ENCODE peak calls at places on chromosomes 12 and 14, in seven cellular contexts. E is GM23338, H is GM13977, Q is ovary, W is fibroblast of the aortic adventitia, J is mammary epithelial cell, I is fibroblast of lung. B is an unnamed sample.

GRCh38 chr12:119372540-119372939 is 38.0 kb downstream of the CCDC60 start:
- DNase-seq in Q (no peak), E (no peak), H (no peak), J (no peak), W (no peak), I (no peak), B (no peak)

GRCh38 chr14:21258889-21259787 is 10.1 kb downstream of the HNRNPC start:
- DNase-seq in E (no peak), I (no peak), Q (no peak), W (no peak), J (no peak), H (no peak), B (no peak)

GRCh38 chr12:26746315-26746714 is 86.7 kb downstream of the ITPR2 start:
- DNase-seq in H (no peak), J (peak; percentile 66), E (no peak), W (peak; percentile 68), Q (no peak), I (peak; percentile 93), B (no peak)

GRCh38 chr12:56084958-56085543 is 5.1 kb downstream of the ERBB3 start:
- DNase-seq in H (peak; percentile 46), Q (no peak), I (no peak), E (peak; percentile 81), J (no peak), W (no peak), B (peak; percentile 63)

GRCh38 chr14:50366115-50366514 is 30.6 kb downstream of the CDKL1 start:
- DNase-seq in J (no peak), E (no peak), I (no peak), Q (no peak), W (no peak), H (no peak), B (no peak)

GRCh38 chr12:120437735-120438494 is at the start of gene COX6A1:
- DNase-seq in W (peak; percentile 97), J (peak; percentile 98), H (peak; percentile 97), I (peak; percentile 97), E (peak; percentile 100), Q (peak; percentile 94), B (peak; percentile 99)

GRCh38 chr14:50396636-50397460 is at the start of gene CDKL1:
- DNase-seq in Q (peak; percentile 68), W (peak; percentile 54), I (peak; percentile 80), E (peak; percentile 83), J (peak; percentile 76), H (peak; percentile 66), B (peak; percentile 53)

GRCh38 chr14:91010153-91010533 is 50.3 kb downstream of the RPS6KA5 start:
- DNase-seq in E (no peak), H (no peak), J (no peak), I (no peak), W (no peak), Q (no peak), B (no peak)

GRCh38 chr12:106301611-106302321 is 767 bp upstream of the TCP11L2 start:
- DNase-seq in H (peak; percentile 42), Q (peak; percentile 51), I (peak; percentile 50), J (peak; percentile 65), E (peak; percentile 75), W (peak; percentile 65), B (peak; percentile 75)

GRCh38 chr12:23906329-23906728 is 43.1 kb downstream of the SOX5 start:
- DNase-seq in I (peak; percentile 95), W (peak; percentile 22), H (no peak), Q (no peak), E (peak; percentile 6), J (peak; percentile 47), B (no peak)

GRCh38 chr14:29857545-29857944 is 70.1 kb downstream of the PRKD1 start:
- DNase-seq in I (no peak), H (no peak), E (no peak), W (no peak), J (no peak), Q (no peak), B (no peak)

GRCh38 chr12:39441963-39442894 is 691 bp downstream of the KIF21A start:
- DNase-seq in E (peak; percentile 37), J (peak; percentile 57), I (peak; percentile 48), Q (peak; percentile 15), W (peak; percentile 25), H (peak; percentile 50), B (peak; percentile 71)

GRCh38 chr12:81274619-81275018 is 196.7 kb downstream of the ACSS3 start:
- DNase-seq in Q (no peak), E (no peak), I (peak; percentile 53), W (no peak), J (no peak), H (no peak), B (no peak)

GRCh38 chr12:57240069-57240921 is 10.7 kb downstream of the STAC3 start:
- DNase-seq in Q (no peak), W (peak; percentile 60), E (peak; percentile 67), I (peak; percentile 40), H (peak; percentile 66), J (peak; percentile 53), B (peak; percentile 86)
- TF ChIP-seq CTCF in Q (no peak), W (peak; percentile 10), E (no peak), I (no peak), H (no peak), J (no peak), B (no peak)

GRCh38 chr14:93962701-93963601 is 13.4 kb downstream of the ASB2 start:
- DNase-seq in J (no peak), H (peak; percentile 57), I (no peak), Q (no peak), E (no peak), W (no peak), B (peak; percentile 79)
- TF ChIP-seq CTCF in J (no peak), H (no peak), I (no peak), Q (no peak), E (no peak), W (no peak), B (no peak)

DNA sequence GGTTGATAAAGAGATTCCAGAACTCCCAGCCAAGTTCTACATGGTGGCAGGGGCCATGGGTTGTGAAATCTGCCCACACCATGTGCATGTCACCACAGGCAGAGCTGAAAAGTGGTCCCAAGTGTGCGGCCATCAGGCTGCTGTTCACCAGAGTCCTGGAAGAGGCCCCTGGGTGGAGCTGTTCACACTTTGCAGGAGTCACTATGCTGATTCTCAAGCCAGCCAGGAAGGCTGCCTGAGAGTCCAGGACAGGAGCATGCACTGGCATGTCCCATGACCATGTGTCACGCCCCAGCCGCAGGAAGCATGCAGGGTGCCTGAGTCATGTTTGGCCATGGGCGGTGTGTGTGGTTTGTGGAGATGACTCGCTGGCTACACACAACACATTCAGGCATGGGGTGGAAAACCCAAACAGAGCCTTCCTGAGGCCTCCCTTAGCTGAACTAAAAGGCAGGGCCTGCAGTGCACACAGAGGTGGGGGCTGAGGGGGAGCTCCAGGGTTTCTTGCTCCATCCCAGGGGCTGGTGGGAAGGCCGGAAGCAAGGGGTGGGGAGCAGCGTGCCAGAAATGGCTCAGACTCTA is 19.5 kb downstream of the ABCB9 start:
- DNase-seq in Q (peak; percentile 51), I (peak; percentile 100), J (peak; percentile 100), E (no peak), W (peak; percentile 99), H (peak; percentile 81), B (peak; percentile 96)
- TF ChIP-seq CTCF in Q (no peak), I (peak; percentile 38), J (peak; percentile 67), E (no peak), W (peak; percentile 61), H (no peak), B (no peak)

GRCh38 chr12:42124764-42125371 is 19.8 kb downstream of the GXYLT1 start:
- DNase-seq in Q (no peak), E (no peak), W (no peak), J (no peak), I (no peak), H (no peak), B (no peak)

GRCh38 chr12:42128327-42128726 is 16.3 kb downstream of the GXYLT1 start:
- DNase-seq in I (peak; percentile 57), W (no peak), H (no peak), E (no peak), J (peak; percentile 49), Q (no peak), B (no peak)

GRCh38 chr12:42128888-42129287 is 15.8 kb downstream of the GXYLT1 start:
- DNase-seq in W (no peak), J (no peak), Q (no peak), H (no peak), E (no peak), I (no peak), B (no peak)

GRCh38 chr12:42126963-42127362 is 17.7 kb downstream of the GXYLT1 start:
- DNase-seq in W (no peak), E (no peak), Q (no peak), I (no peak), J (no peak), H (no peak), B (no peak)

GRCh38 chr12:42125372-42125767 is 19.3 kb downstream of the GXYLT1 start:
- DNase-seq in Q (no peak), J (no peak), E (peak; percentile 35), I (no peak), H (no peak), W (no peak), B (no peak)
- TF ChIP-seq CTCF in Q (no peak), J (no peak), E (no peak), I (no peak), H (no peak), W (no peak), B (no peak)

GRCh38 chr14:69300601-69301221 is 40.8 kb downstream of the GALNT16 start:
- DNase-seq in H (no peak), W (peak; percentile 46), E (no peak), J (no peak), I (no peak), Q (no peak), B (no peak)

GRCh38 chr14:69303086-69303485 is 43.1 kb downstream of the GALNT16 start:
- DNase-seq in Q (no peak), J (no peak), H (no peak), I (no peak), E (peak; percentile 33), W (no peak), B (no peak)

GRCh38 chr14:69298131-69299071 is 38.4 kb downstream of the GALNT16 start:
- DNase-seq in E (no peak), I (no peak), H (no peak), W (no peak), Q (peak; percentile 67), J (no peak), B (no peak)

DNA sequence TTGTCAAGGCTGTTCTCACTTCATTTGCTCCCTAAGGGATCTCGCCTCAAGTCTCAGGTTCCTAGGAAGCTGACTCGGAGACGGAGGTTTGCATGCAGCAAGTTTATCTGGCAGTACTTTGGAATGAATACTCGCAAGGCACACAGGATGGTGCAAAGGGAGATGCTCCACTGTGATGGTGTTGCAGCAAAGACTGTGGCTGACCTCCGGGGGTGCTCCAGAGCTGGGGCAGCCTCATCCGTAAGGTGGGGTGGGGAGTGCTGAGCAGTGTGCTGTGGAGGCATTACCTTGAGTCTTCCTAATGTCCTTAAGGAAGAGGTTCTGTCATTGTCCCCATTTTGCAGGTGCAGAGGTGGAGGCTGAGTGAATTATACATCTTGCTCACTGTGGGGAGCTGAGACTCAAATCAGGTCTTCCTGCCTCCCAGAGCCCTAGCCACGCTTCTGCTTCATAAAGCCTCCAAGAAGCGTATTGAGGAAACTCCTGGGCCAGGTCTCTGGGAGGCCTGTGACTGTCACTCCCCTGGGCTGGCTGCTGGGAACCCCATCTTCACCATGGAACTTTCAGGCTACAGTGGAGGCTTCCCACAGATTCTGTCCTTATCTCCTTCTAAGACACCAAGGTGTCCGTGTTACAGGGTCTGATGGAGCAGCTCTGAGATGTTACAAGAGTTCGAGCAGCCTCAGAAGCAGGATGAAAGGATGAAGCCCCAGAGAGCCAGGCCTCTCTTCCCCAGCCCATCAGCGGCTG is 39.5 kb downstream of the GALNT16 start:
- DNase-seq in E (peak; percentile 71), J (no peak), I (no peak), W (no peak), Q (no peak), H (peak; percentile 44), B (peak; percentile 17)
- TF ChIP-seq CTCF in E (peak; percentile 53), J (peak; percentile 20), I (peak; percentile 23), W (peak; percentile 42), Q (no peak), H (peak; percentile 48), B (no peak)

GRCh38 chr14:37591941-37592287 is 3.1 kb downstream of the FOXA1 start:
- DNase-seq in W (no peak), J (no peak), I (no peak), Q (no peak), E (no peak), H (peak; percentile 8), B (no peak)
- TF ChIP-seq CTCF in W (no peak), J (no peak), I (no peak), Q (no peak), E (no peak), H (no peak), B (no peak)

B was measured in activated CD8-positive, alpha-beta T cell treated with anti-CD3 and anti-CD28 coated beads for 36 hours.